ENCODE peak calls at places on chromosomes 16 and 17, in five cellular contexts. M is HCT116, Q is heart left ventricle, S is A549, T is sigmoid colon. X is an unnamed sample.

GRCh38 chr17:58289869-58290268 is 9.1 kb upstream of the MPO start:
- DNase-seq in M (no peak), Q (no peak), S (no peak), T (no peak), X (no peak)

GRCh38 chr16:88017006-88017405 is 65.8 kb downstream of the BANP start:
- DNase-seq in M (no peak), Q (no peak), S (no peak), T (peak), X (no peak)

GRCh38 chr17:53470626-53471025 is 352.1 kb upstream of the KIF2B start:
- DNase-seq in M (no peak), Q (no peak), S (no peak), T (no peak), X (no peak)

GRCh38 chr17:30273373-30273772 is 18.4 kb downstream of the BLMH start:
- DNase-seq in M (no peak), Q (no peak), S (no peak), T (no peak), X (no peak)

GRCh38 chr17:4771519-4772234 is at the start of gene TM4SF5:
- DNase-seq in M (no peak), Q (no peak), S (peak), T (no peak), X (no peak)

GRCh38 chr17:74283371-74283673 is 9.3 kb downstream of the DNAI2 start:
- DNase-seq in M (no peak), Q (no peak), S (no peak), T (no peak), X (no peak)

GRCh38 chr17:79627184-79627765 is 16.4 kb upstream of the RBFOX3 start:
- DNase-seq in M (no peak), Q (no peak), S (no peak), T (peak), X (no peak)

GRCh38 chr17:75681289-75681688 is 14.2 kb downstream of the SAP30BP start:
- DNase-seq in M (no peak), Q (no peak), S (no peak), T (no peak), X (no peak)

GRCh38 chr16:30979170-30980067 is 5.6 kb upstream of the HSD3B7 start:
- DNase-seq in M (no peak), Q (no peak), S (no peak), T (no peak), X (no peak)

GRCh38 chr17:74018116-74018515 is 185.4 kb upstream of the RPL38 start:
- DNase-seq in M (no peak), Q (no peak), S (no peak), T (no peak), X (no peak)

GRCh38 chr17:37736428-37736827 is 8.4 kb downstream of the HNF1B start:
- DNase-seq in M (no peak), Q (no peak), S (no peak), T (no peak), X (no peak)

GRCh38 chr17:78343433-78344201 is 16.3 kb downstream of the SOCS3 start:
- DNase-seq in M (no peak), Q (peak), S (no peak), T (no peak), X (no peak)

GRCh38 chr16:22684282-22685161 is 129.4 kb upstream of the HS3ST2 start:
- DNase-seq in M (no peak), Q (no peak), S (no peak), T (no peak), X (no peak)

GRCh38 chr16:69107311-69107962 is 2.0 kb downstream of the HAS3 start:
- DNase-seq in M (no peak), Q (no peak), S (peak), T (no peak), X (no peak)

GRCh38 chr16:86517652-86518258 is 7.4 kb downstream of the FOXF1 start:
- DNase-seq in M (peak), Q (peak), S (peak), T (peak), X (peak)

GRCh38 chr17:45296833-45297124 is 20.0 kb downstream of the MAP3K14 start:
- DNase-seq in M (no peak), Q (no peak), S (no peak), T (no peak), X (no peak)

GRCh38 chr16:27325736-27326135 is 12.0 kb downstream of the IL4R start:
- DNase-seq in M (no peak), Q (no peak), S (no peak), T (peak), X (no peak)

GRCh38 chr17:71085238-71086033 is 916.1 kb downstream of the KCNJ2 start:
- DNase-seq in M (peak), Q (no peak), S (peak), T (no peak), X (peak)

GRCh38 chr16:23835390-23836077 is at the start of gene PRKCB:
- DNase-seq in M (no peak), Q (peak), S (peak), T (peak), X (peak)

GRCh38 chr16:25109643-25110042 is 1.9 kb upstream of the LCMT1 start:
- DNase-seq in M (peak), Q (no peak), S (peak), T (peak), X (peak)

GRCh38 chr17:79977711-79978544 is 57.7 kb downstream of the TBC1D16 start:
- DNase-seq in M (no peak), Q (no peak), S (no peak), T (peak), X (no peak)

GRCh38 chr16:57711331-57711730 is 16.7 kb downstream of the DRC7 start:
- DNase-seq in M (no peak), Q (no peak), S (no peak), T (peak), X (no peak)

GRCh38 chr16:51116353-51116752 is 34.7 kb downstream of the SALL1 start:
- DNase-seq in M (no peak), Q (no peak), S (no peak), T (no peak), X (no peak)

GRCh38 chr17:66945451-66945850 is 19.1 kb upstream of the CACNG4 start:
- DNase-seq in M (no peak), Q (no peak), S (no peak), T (no peak), X (no peak)

GRCh38 chr16:4283939-4284338 is 11.1 kb upstream of the TFAP4 start:
- DNase-seq in M (no peak), Q (no peak), S (no peak), T (no peak), X (no peak)

GRCh38 chr17:32894245-32894644 is 17.3 kb upstream of the MYO1D start:
- DNase-seq in M (no peak), Q (no peak), S (no peak), T (no peak), X (peak)

GRCh38 chr17:38341035-38341721 is 2.6 kb downstream of the GPR179 start:
- DNase-seq in M (no peak), Q (peak), S (no peak), T (peak), X (peak)

GRCh38 chr17:3667366-3668278 is 756 bp downstream of the TAX1BP3 start:
- DNase-seq in M (no peak), Q (peak), S (peak), T (peak), X (peak)

GRCh38 chr16:84897911-84898377 is 78.2 kb downstream of the CRISPLD2 start:
- DNase-seq in M (no peak), Q (peak), S (no peak), T (no peak), X (no peak)

GRCh38 chr16:373020-373598 is 2.8 kb upstream of the MRPL28 start:
- DNase-seq in M (no peak), Q (peak), S (no peak), T (peak), X (no peak)

GRCh38 chr17:37092041-37092440 is 143.3 kb downstream of the AATF start:
- DNase-seq in M (no peak), Q (no peak), S (no peak), T (no peak), X (no peak)

GRCh38 chr17:48241131-48241591 is 133.6 kb downstream of the SNX11 start:
- DNase-seq in M (peak), Q (no peak), S (peak), T (peak), X (no peak)

GRCh38 chr16:83810906-83811305 is 3.1 kb downstream of the HSBP1 start:
- DNase-seq in M (no peak), Q (no peak), S (no peak), T (no peak), X (no peak)

GRCh38 chr17:77385750-77386501 is 245.2 kb downstream of the SEC14L1 start:
- DNase-seq in M (no peak), Q (no peak), S (no peak), T (peak), X (peak)

GRCh38 chr16:49602201-49603041 is 228.8 kb downstream of the C16orf78 start:
- DNase-seq in M (no peak), Q (no peak), S (no peak), T (no peak), X (no peak)

GRCh38 chr16:50394215-50394802 is 25.5 kb upstream of the BRD7 start:
- DNase-seq in M (no peak), Q (no peak), S (no peak), T (no peak), X (peak)

GRCh38 chr17:65156835-65157565 is 19.8 kb downstream of the RGS9 start:
- DNase-seq in M (no peak), Q (no peak), S (no peak), T (no peak), X (no peak)

GRCh38 chr16:30407794-30408534 is 558 bp downstream of the ZNF771 start:
- DNase-seq in M (no peak), Q (no peak), S (no peak), T (no peak), X (no peak)

GRCh38 chr17:58587713-58588117 is 73.3 kb upstream of the MTMR4 start:
- DNase-seq in M (peak), Q (peak), S (peak), T (peak), X (peak)

GRCh38 chr16:54177052-54177856 is 109.3 kb downstream of the IRX3 start:
- DNase-seq in M (no peak), Q (no peak), S (no peak), T (peak), X (no peak)

GRCh38 chr16:54180421-54181359 is 105.9 kb downstream of the IRX3 start:
- DNase-seq in M (no peak), Q (no peak), S (peak), T (no peak), X (no peak)

GRCh38 chr16:54177857-54178490 is 108.6 kb downstream of the IRX3 start:
- DNase-seq in M (no peak), Q (no peak), S (no peak), T (no peak), X (no peak)

GRCh38 chr16:54176376-54176901 is 110.1 kb downstream of the IRX3 start:
- DNase-seq in M (no peak), Q (no peak), S (no peak), T (no peak), X (no peak)

GRCh38 chr16:54178491-54178976 is 108.1 kb downstream of the IRX3 start:
- DNase-seq in M (no peak), Q (no peak), S (no peak), T (no peak), X (no peak)
- TF ChIP-seq POLR2A in M (no peak), Q (no peak), S (no peak), T (no peak), X (no peak)

GRCh38 chr17:17419166-17419565 is 57.6 kb upstream of the MED9 start:
- DNase-seq in M (no peak), Q (no peak), S (no peak), T (peak), X (no peak)

GRCh38 chr17:17416007-17416399 is 60.8 kb upstream of the MED9 start:
- DNase-seq in M (peak), Q (no peak), S (peak), T (peak), X (peak)

GRCh38 chr17:17416400-17417360 is 60.1 kb upstream of the MED9 start:
- DNase-seq in M (no peak), Q (no peak), S (peak), T (peak), X (peak)

GRCh38 chr17:17419621-17420020 is 57.2 kb upstream of the MED9 start:
- DNase-seq in M (no peak), Q (no peak), S (no peak), T (peak), X (no peak)

GRCh38 chr17:17417718-17418151 is 59.1 kb upstream of the MED9 start:
- DNase-seq in M (no peak), Q (no peak), S (no peak), T (peak), X (peak)
- TF ChIP-seq POLR2A in M (no peak), Q (no peak), S (no peak), T (no peak), X (no peak)

GRCh38 chr16:67543036-67543435 is 14.4 kb downstream of the RIPOR1 start:
- DNase-seq in M (no peak), Q (no peak), S (no peak), T (no peak), X (no peak)

GRCh38 chr16:67540756-67541155 is 12.1 kb downstream of the RIPOR1 start:
- DNase-seq in M (no peak), Q (no peak), S (no peak), T (no peak), X (no peak)

GRCh38 chr16:67543582-67543981 is 15.0 kb downstream of the RIPOR1 start:
- DNase-seq in M (no peak), Q (no peak), S (no peak), T (no peak), X (no peak)

GRCh38 chr16:67541391-67542263 is 13.0 kb downstream of the RIPOR1 start:
- DNase-seq in M (no peak), Q (no peak), S (peak), T (no peak), X (no peak)

DNA sequence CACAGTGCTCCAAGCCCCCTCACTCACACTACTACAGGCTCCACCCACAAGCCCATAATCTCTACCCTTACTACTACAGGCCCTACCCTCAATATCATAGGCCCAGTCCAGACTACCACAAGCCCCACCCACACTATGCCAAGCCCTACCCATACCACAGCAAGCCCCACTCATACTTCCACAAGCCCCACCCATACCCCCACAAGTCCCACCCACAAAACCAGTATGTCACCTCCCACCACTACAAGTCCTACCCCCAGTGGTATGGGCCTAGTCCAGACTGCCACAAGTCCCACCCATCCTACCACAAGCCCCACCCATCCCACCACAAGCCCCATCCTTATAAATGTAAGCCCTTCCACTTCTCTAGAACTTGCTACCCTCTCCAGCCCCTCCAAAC is 13.8 kb downstream of the RIPOR1 start:
- DNase-seq in M (peak), Q (no peak), S (peak), T (peak), X (peak)
- TF ChIP-seq POLR2A in M (no peak), Q (no peak), S (no peak), T (no peak), X (no peak)

GRCh38 chr17:13601776-13602551 is at the start of gene HS3ST3A1:
- DNase-seq in M (no peak), Q (peak), S (no peak), T (peak), X (peak)
- TF ChIP-seq POLR2A in M (no peak), Q (peak), S (no peak), T (no peak), X (no peak)

X was measured in erythroblast.